ENCODE peak calls at places on chromosomes 12 and 14, in ten cellular contexts. B is colonic mucosa; U is stomach; Z is activated CD4-positive, alpha-beta T cell treated with anti-CD3 and anti-CD28 coated beads, Interleukin-2, amount 10 ng/mL, durations not matched to agents 7 days and 5 days; T is ACHN; E is MCF 10A; S is fibroblast of the conjunctiva; I is hypothalamus; M is fibroblast of villous mesenchyme; X is mesothelial cell of epicardium. J is an unnamed sample.

GRCh38 chr12:24600996-24601395 is 347.9 kb downstream of the BCAT1 start:
- DNase-seq in X (no peak), Z (no peak), S (no peak), I (no peak), E (peak; percentile 55), T (peak; percentile 29), B (no peak), U (no peak), M (peak; percentile 61), J (no peak)

GRCh38 chr12:19299765-19300164 is 139.5 kb upstream of the AEBP2 start:
- DNase-seq in U (no peak), Z (no peak), E (peak; percentile 86), X (no peak), T (no peak), M (peak; percentile 43), I (no peak), B (no peak), S (no peak), J (no peak)

GRCh38 chr14:90785876-90786450 is 30.3 kb downstream of the TTC7B start:
- DNase-seq in I (no peak), Z (no peak), T (no peak), S (no peak), E (no peak), B (no peak), X (no peak), M (no peak), U (no peak), J (no peak)

GRCh38 chr12:3249081-3249800 is 172.1 kb downstream of the TSPAN9 start:
- DNase-seq in E (no peak), B (no peak), U (no peak), T (no peak), Z (no peak), M (no peak), I (no peak), S (no peak), X (no peak), J (no peak)

GRCh38 chr14:33259764-33260163 is 321.1 kb downstream of the NPAS3 start:
- DNase-seq in E (no peak), X (no peak), M (no peak), I (no peak), T (no peak), B (no peak), S (no peak), U (no peak), Z (no peak), J (no peak)

GRCh38 chr14:73235531-73236155 is 1.7 kb upstream of the PAPLN start:
- DNase-seq in M (peak; percentile 58), S (no peak), X (no peak), B (no peak), I (no peak), E (no peak), Z (no peak), U (no peak), T (no peak), J (no peak)

GRCh38 chr12:1326258-1326657 is 268.1 kb downstream of the FBXL14 start:
- DNase-seq in U (no peak), X (no peak), Z (no peak), S (no peak), B (no peak), M (no peak), T (no peak), E (no peak), I (no peak), J (no peak)

GRCh38 chr12:20268121-20268732 is 100.1 kb upstream of the PDE3A start:
- DNase-seq in S (no peak), U (no peak), M (peak; percentile 25), I (no peak), B (no peak), Z (no peak), E (peak; percentile 12), T (no peak), X (no peak), J (no peak)

GRCh38 chr14:51547260-51547659 is 104.5 kb upstream of the FRMD6 start:
- DNase-seq in T (peak; percentile 94), I (no peak), U (no peak), S (peak; percentile 97), X (no peak), B (peak; percentile 23), Z (no peak), E (peak; percentile 99), M (peak; percentile 99), J (no peak)